ENCODE peak calls at places on chromosomes 2 and 18, in nine cellular contexts. B is upper lobe of right lung, A is mesendoderm, E is thoracic aorta, P is adrenal gland, N is SK-N-SH, U is psoas muscle, R is MM.1S, X is GM23248. M is an unnamed sample.

GRCh38 chr18:77765468-77765867 is 515.8 kb downstream of the GALR1 start:
- DNase-seq in B (no peak), A (peak; percentile 56), E (no peak), P (no peak), N (peak; percentile 34), U (no peak), R (no peak), X (peak; percentile 1), M (peak; percentile 31)

GRCh38 chr2:72762276-72762675 is 63.6 kb downstream of the EXOC6B start:
- DNase-seq in B (no peak), A (no peak), E (no peak), P (no peak), N (no peak), U (no peak), R (no peak), X (no peak), M (no peak)

GRCh38 chr2:230564805-230565779 is 147.6 kb upstream of the CAB39 start:
- DNase-seq in B (no peak), A (no peak), E (no peak), P (no peak), N (no peak), U (no peak), R (no peak), X (peak; percentile 34), M (no peak)

GRCh38 chr18:79399275-79400081 is 3.7 kb downstream of the NFATC1 start:
- DNase-seq in B (peak; percentile 74), A (no peak), E (no peak), P (no peak), N (no peak), U (no peak), R (no peak), X (peak; percentile 29), M (no peak)

GRCh38 chr18:56202567-56203136 is 435.7 kb downstream of the TXNL1 start:
- DNase-seq in B (no peak), A (no peak), E (no peak), P (no peak), N (no peak), U (no peak), R (no peak), X (peak; percentile 9), M (no peak)

GRCh38 chr2:32284321-32284720 is 6.6 kb downstream of the YIPF4 start:
- DNase-seq in B (no peak), A (no peak), E (no peak), P (no peak), N (no peak), U (no peak), R (no peak), X (no peak), M (no peak)

GRCh38 chr2:169395821-169396374 is 33.6 kb upstream of the LRP2 start:
- DNase-seq in B (no peak), A (no peak), E (no peak), P (no peak), N (no peak), U (no peak), R (no peak), X (no peak), M (no peak)

GRCh38 chr2:58182527-58182926 is 58.6 kb downstream of the FANCL start:
- DNase-seq in B (no peak), A (no peak), E (no peak), P (no peak), N (no peak), U (no peak), R (no peak), X (peak; percentile 1), M (no peak)

GRCh38 chr2:223549215-223549614 is 52.9 kb downstream of the SCG2 start:
- DNase-seq in B (no peak), A (peak; percentile 24), E (no peak), P (no peak), N (peak; percentile 48), U (no peak), R (no peak), X (peak; percentile 89), M (no peak)

GRCh38 chr2:205527801-205528200 is 154.5 kb upstream of the NRP2 start:
- DNase-seq in B (no peak), A (no peak), E (no peak), P (no peak), N (no peak), U (no peak), R (no peak), X (peak; percentile 51), M (no peak)

GRCh38 chr2:234425923-234426603 is 70.8 kb downstream of the ARL4C start:
- DNase-seq in B (no peak), A (no peak), E (no peak), P (no peak), N (no peak), U (no peak), R (peak; percentile 97), X (no peak), M (no peak)

GRCh38 chr2:192243488-192243887 is 48.8 kb upstream of the TMEFF2 start:
- DNase-seq in B (no peak), A (no peak), E (no peak), P (no peak), N (no peak), U (no peak), R (no peak), X (peak; percentile 56), M (no peak)

GRCh38 chr2:169001116-169001815 is 29.9 kb downstream of the ABCB11 start:
- DNase-seq in B (no peak), A (no peak), E (no peak), P (no peak), N (no peak), U (no peak), R (no peak), X (no peak), M (no peak)

GRCh38 chr2:164388511-164388910 is 232.8 kb downstream of the GRB14 start:
- DNase-seq in B (no peak), A (peak; percentile 74), E (no peak), P (no peak), N (no peak), U (no peak), R (peak; percentile 84), X (peak; percentile 77), M (no peak)

GRCh38 chr18:51059969-51060368 is 30.0 kb downstream of the SMAD4 start:
- DNase-seq in B (no peak), A (no peak), E (no peak), P (no peak), N (no peak), U (no peak), R (no peak), X (no peak), M (no peak)

GRCh38 chr2:88698498-88699233 is 7.2 kb downstream of the RPIA start:
- DNase-seq in B (no peak), A (peak; percentile 62), E (no peak), P (no peak), N (no peak), U (no peak), R (no peak), X (no peak), M (no peak)

GRCh38 chr18:48841381-48842258 is 109.1 kb downstream of the SMAD7 start:
- DNase-seq in B (peak; percentile 89), A (peak; percentile 67), E (no peak), P (peak; percentile 66), N (peak; percentile 77), U (peak; percentile 53), R (no peak), X (peak; percentile 77), M (no peak)

GRCh38 chr18:58867281-58867961 is 2.7 kb downstream of the ZNF532 start:
- DNase-seq in B (no peak), A (peak; percentile 98), E (no peak), P (no peak), N (no peak), U (no peak), R (no peak), X (peak; percentile 45), M (no peak)

GRCh38 chr2:203105996-203106395 is 91.3 kb downstream of the NBEAL1 start:
- DNase-seq in B (no peak), A (no peak), E (no peak), P (no peak), N (no peak), U (no peak), R (no peak), X (no peak), M (no peak)

GRCh38 chr2:217951521-217952247 is 51.1 kb downstream of the TNS1 start:
- DNase-seq in B (peak; percentile 78), A (no peak), E (no peak), P (no peak), N (no peak), U (peak; percentile 13), R (no peak), X (no peak), M (no peak)
- H3K4me1 ChIP-seq in B (peaks cover 54% of the 10 kb centered on the region), A (peaks cover 6% of the 10 kb centered on the region), E (peaks cover 98% of the 10 kb centered on the region), P (peaks cover 45% of the 10 kb centered on the region), N (peaks cover 72% of the 10 kb centered on the region), U (peaks cover 39% of the 10 kb centered on the region), R (no peaks in the 10 kb centered on the region), X (peaks cover 24% of the 10 kb centered on the region), M (peaks cover 58% of the 10 kb centered on the region)

GRCh38 chr2:47010176-47010575 is 94.6 kb upstream of the MCFD2 start:
- DNase-seq in B (no peak), A (no peak), E (no peak), P (no peak), N (no peak), U (no peak), R (no peak), X (no peak), M (no peak)

GRCh38 chr2:47011696-47012095 is 96.1 kb upstream of the MCFD2 start:
- DNase-seq in B (no peak), A (no peak), E (no peak), P (no peak), N (no peak), U (no peak), R (no peak), X (no peak), M (no peak)

GRCh38 chr2:47012866-47013265 is 97.3 kb upstream of the MCFD2 start:
- DNase-seq in B (no peak), A (no peak), E (no peak), P (no peak), N (no peak), U (no peak), R (no peak), X (no peak), M (no peak)

GRCh38 chr2:47012189-47012588 is 96.6 kb upstream of the MCFD2 start:
- DNase-seq in B (no peak), A (no peak), E (no peak), P (no peak), N (no peak), U (no peak), R (no peak), X (no peak), M (no peak)

GRCh38 chr2:47011264-47011663 is 95.7 kb upstream of the MCFD2 start:
- DNase-seq in B (no peak), A (no peak), E (no peak), P (no peak), N (no peak), U (no peak), R (no peak), X (no peak), M (no peak)
- H3K4me1 ChIP-seq in B (peaks cover 14% of the 10 kb centered on the region), A (no peaks in the 10 kb centered on the region), E (peaks cover 73% of the 10 kb centered on the region), P (peaks cover 40% of the 10 kb centered on the region), N (peaks cover 70% of the 10 kb centered on the region), U (peaks cover 42% of the 10 kb centered on the region), R (peaks cover 18% of the 10 kb centered on the region), X (peaks cover 8% of the 10 kb centered on the region), M (peaks cover 18% of the 10 kb centered on the region)

GRCh38 chr2:150470435-150470834 is 17.0 kb downstream of the RND3 start:
- DNase-seq in B (no peak), A (peak; percentile 75), E (no peak), P (no peak), N (no peak), U (no peak), R (no peak), X (peak; percentile 24), M (no peak)
- H3K4me1 ChIP-seq in B (peaks cover 15% of the 10 kb centered on the region), A (no peaks in the 10 kb centered on the region), E (peaks cover 35% of the 10 kb centered on the region), P (peaks cover 7% of the 10 kb centered on the region), N (peaks cover 7% of the 10 kb centered on the region), U (peaks cover 8% of the 10 kb centered on the region), R (no peaks in the 10 kb centered on the region), X (peaks cover 95% of the 10 kb centered on the region), M (no peaks in the 10 kb centered on the region)

GRCh38 chr2:37634914-37635358 is 36.5 kb downstream of the CDC42EP3 start:
- DNase-seq in B (no peak), A (no peak), E (no peak), P (no peak), N (no peak), U (no peak), R (no peak), X (no peak), M (no peak)
- H3K4me1 ChIP-seq in B (peaks cover 8% of the 10 kb centered on the region), A (peaks cover 2% of the 10 kb centered on the region), E (peaks cover 9% of the 10 kb centered on the region), P (no peaks in the 10 kb centered on the region), N (peaks cover 54% of the 10 kb centered on the region), U (peaks cover 12% of the 10 kb centered on the region), R (no peaks in the 10 kb centered on the region), X (peaks cover 75% of the 10 kb centered on the region), M (peaks cover 11% of the 10 kb centered on the region)